ENCODE peak calls at places on chromosomes 12 and 14, in five cellular contexts. S, O, U, W and F are unnamed samples.

GRCh38 chr12:132661972-132662371 is 25.2 kb downstream of the POLE start:
- DNase-seq in O (no peak), S (no peak), W (peak), U (no peak), F (no peak)

GRCh38 chr14:67319142-67319541 is 40.5 kb downstream of the ATP6V1D start:
- DNase-seq in W (no peak), S (no peak), O (no peak), U (no peak), F (no peak)

GRCh38 chr14:33859306-33859705 is 91.6 kb downstream of the EGLN3 start:
- DNase-seq in S (no peak), O (no peak), W (no peak), U (no peak), F (no peak)

GRCh38 chr12:22118206-22118605 is 72.2 kb downstream of the CMAS start:
- DNase-seq in S (no peak), U (no peak), O (peak), W (no peak), F (no peak)

GRCh38 chr12:53096089-53096741 is 1.3 kb upstream of the IGFBP6 start:
- DNase-seq in U (peak), O (no peak), S (no peak), W (peak), F (peak)

GRCh38 chr14:96352708-96353107 is 10.4 kb downstream of the ATG2B start:
- DNase-seq in U (no peak), S (no peak), W (no peak), O (no peak), F (no peak)

GRCh38 chr12:70609739-70610491 is 27.3 kb downstream of the PTPRB start:
- DNase-seq in W (peak), U (peak), O (peak), S (no peak), F (peak)

GRCh38 chr14:37172024-37172869 is at the start of gene SLC25A21:
- DNase-seq in S (no peak), U (peak), W (peak), O (peak), F (peak)

GRCh38 chr12:48968467-48968866 is 3.1 kb downstream of the WNT10B start:
- DNase-seq in U (no peak), S (no peak), O (no peak), W (no peak), F (no peak)

GRCh38 chr12:67459578-67459977 is 189.0 kb upstream of the DYRK2 start:
- DNase-seq in W (no peak), U (no peak), S (no peak), O (no peak), F (no peak)

GRCh38 chr12:321606-322326 is 59.1 kb upstream of the SLC6A13 start:
- DNase-seq in W (no peak), O (no peak), S (no peak), U (no peak), F (no peak)

GRCh38 chr12:79451365-79451764 is 239.4 kb downstream of the PAWR start:
- DNase-seq in O (no peak), U (no peak), W (no peak), S (no peak), F (no peak)

GRCh38 chr14:51094282-51094821 is 553 bp downstream of the TRIM9 start:
- DNase-seq in U (no peak), S (no peak), O (no peak), W (no peak), F (peak)

GRCh38 chr12:121719926-121720414 is 7.4 kb downstream of the TMEM120B start:
- DNase-seq in W (no peak), U (no peak), O (no peak), S (no peak), F (no peak)

GRCh38 chr14:71833476-71833875 is 98.8 kb upstream of the RGS6 start:
- DNase-seq in S (no peak), U (no peak), O (no peak), W (no peak), F (no peak)

GRCh38 chr14:76647699-76648298 is 113.5 kb upstream of the VASH1 start:
- DNase-seq in U (no peak), S (no peak), O (peak), W (no peak), F (no peak)

GRCh38 chr12:111438501-111438900 is 32.8 kb downstream of the SH2B3 start:
- DNase-seq in U (no peak), S (peak), O (no peak), W (no peak), F (peak)

GRCh38 chr12:7271904-7272303 is 32.0 kb upstream of the ACSM4 start:
- DNase-seq in U (no peak), S (no peak), O (no peak), W (no peak), F (no peak)

GRCh38 chr12:14716848-14717444 is 20.5 kb upstream of the GUCY2C start:
- DNase-seq in O (peak), W (no peak), S (peak), U (no peak), F (no peak)

GRCh38 chr14:105926415-105927093 is 400.2 kb downstream of the TMEM121 start:
- DNase-seq in O (no peak), S (no peak), U (no peak), W (peak), F (peak)

GRCh38 chr14:101062065-101062450 is 158.5 kb upstream of the RTL1 start:
- DNase-seq in U (no peak), O (peak), W (peak), S (no peak), F (no peak)

GRCh38 chr14:57848353-57848752 is 17.5 kb downstream of the SLC35F4 start:
- DNase-seq in W (no peak), U (no peak), O (no peak), S (no peak), F (no peak)

GRCh38 chr12:67989184-67989965 is at the start of gene IFNG-AS1:
- DNase-seq in U (no peak), W (no peak), O (no peak), S (no peak), F (no peak)

GRCh38 chr12:121217761-121218160 is 7.8 kb downstream of the P2RX4 start:
- DNase-seq in O (no peak), S (no peak), U (no peak), W (no peak), F (no peak)

GRCh38 chr14:38278035-38278434 is 22.1 kb upstream of the CLEC14A start:
- DNase-seq in O (no peak), S (no peak), U (no peak), W (no peak), F (no peak)

GRCh38 chr14:96098309-96098998 is 59.3 kb downstream of the C14orf132 start:
- DNase-seq in O (peak), U (no peak), W (no peak), S (no peak), F (no peak)

GRCh38 chr12:52860102-52860838 is 11.5 kb upstream of the KRT78 start:
- DNase-seq in U (no peak), O (peak), S (no peak), W (no peak), F (no peak)

GRCh38 chr12:6975297-6976032 is 4.8 kb downstream of the EMG1 start:
- DNase-seq in W (peak), U (no peak), S (no peak), O (no peak), F (no peak)

GRCh38 chr12:10236720-10237119 is 24.0 kb downstream of the GABARAPL1 start:
- DNase-seq in W (no peak), O (no peak), U (no peak), S (no peak), F (no peak)

GRCh38 chr12:11954181-11954580 is 116.6 kb upstream of the BCL2L14 start:
- DNase-seq in O (no peak), S (no peak), W (no peak), U (no peak), F (no peak)

GRCh38 chr14:62081012-62081612 is 318.9 kb downstream of the SNAPC1 start:
- DNase-seq in W (no peak), S (no peak), U (no peak), O (no peak), F (no peak)

GRCh38 chr12:128551266-128552025 is 272.3 kb downstream of the SLC15A4 start:
- DNase-seq in W (no peak), S (no peak), O (no peak), U (no peak), F (no peak)

GRCh38 chr12:114963846-114964245 is 279.9 kb upstream of the TBX3 start:
- DNase-seq in U (no peak), S (no peak), O (no peak), W (no peak), F (no peak)

GRCh38 chr12:14273911-14274306 is 91.6 kb upstream of the ATF7IP start:
- DNase-seq in U (no peak), S (no peak), O (no peak), W (no peak), F (no peak)

GRCh38 chr14:42424501-42424900 is 817.8 kb downstream of the LRFN5 start:
- DNase-seq in O (no peak), U (no peak), W (no peak), S (no peak), F (no peak)